ENCODE peak calls at places on chromosomes 2 and 18, in eight cellular contexts. K is lower lobe of right lung; H is lung; B is GM20000; I is CD8-positive, alpha-beta T cell; R is astrocyte of the spinal cord; Q is HFFc6; Z is mammary epithelial cell. X is an unnamed sample.

GRCh38 chr2:30222031-30222430 is 9.3 kb upstream of the LBH start:
- DNase-seq in Z (no peak), K (no peak), B (no peak), Q (no peak), I (no peak), H (no peak), R (no peak), X (no peak)

GRCh38 chr18:11071300-11071699 is 78.1 kb downstream of the PIEZO2 start:
- DNase-seq in R (no peak), H (no peak), K (no peak), Q (no peak), Z (no peak), I (no peak), B (no peak), X (no peak)

GRCh38 chr2:233656443-233656842 is 15.3 kb upstream of the UGT1A9 start:
- DNase-seq in I (no peak), R (no peak), B (no peak), Z (no peak), Q (no peak), H (no peak), K (no peak), X (no peak)

GRCh38 chr2:107473145-107473544 is 353.5 kb upstream of the RGPD4 start:
- DNase-seq in Z (no peak), R (no peak), I (no peak), B (no peak), Q (no peak), K (no peak), H (no peak), X (no peak)

GRCh38 chr18:814300-815084 is 2.5 kb upstream of the YES1 start:
- DNase-seq in Z (no peak), R (no peak), K (no peak), I (no peak), H (no peak), B (no peak), Q (no peak), X (no peak)

GRCh38 chr18:75216212-75216925 is 5.8 kb downstream of the TSHZ1 start:
- DNase-seq in B (no peak), Q (no peak), H (no peak), K (no peak), Z (no peak), R (peak), I (no peak), X (no peak)

GRCh38 chr2:65913914-65914786 is 481.8 kb upstream of the SPRED2 start:
- DNase-seq in H (no peak), B (no peak), Q (no peak), R (no peak), I (no peak), K (no peak), Z (no peak), X (no peak)

GRCh38 chr2:81195774-81196382 is 891.3 kb upstream of the LRRTM1 start:
- DNase-seq in K (peak), H (no peak), B (no peak), Z (no peak), Q (no peak), I (no peak), R (no peak), X (no peak)

GRCh38 chr18:23114911-23115310 is 20.4 kb upstream of the CABLES1 start:
- DNase-seq in Q (no peak), B (no peak), K (no peak), R (peak), H (no peak), I (no peak), Z (no peak), X (no peak)

DNA sequence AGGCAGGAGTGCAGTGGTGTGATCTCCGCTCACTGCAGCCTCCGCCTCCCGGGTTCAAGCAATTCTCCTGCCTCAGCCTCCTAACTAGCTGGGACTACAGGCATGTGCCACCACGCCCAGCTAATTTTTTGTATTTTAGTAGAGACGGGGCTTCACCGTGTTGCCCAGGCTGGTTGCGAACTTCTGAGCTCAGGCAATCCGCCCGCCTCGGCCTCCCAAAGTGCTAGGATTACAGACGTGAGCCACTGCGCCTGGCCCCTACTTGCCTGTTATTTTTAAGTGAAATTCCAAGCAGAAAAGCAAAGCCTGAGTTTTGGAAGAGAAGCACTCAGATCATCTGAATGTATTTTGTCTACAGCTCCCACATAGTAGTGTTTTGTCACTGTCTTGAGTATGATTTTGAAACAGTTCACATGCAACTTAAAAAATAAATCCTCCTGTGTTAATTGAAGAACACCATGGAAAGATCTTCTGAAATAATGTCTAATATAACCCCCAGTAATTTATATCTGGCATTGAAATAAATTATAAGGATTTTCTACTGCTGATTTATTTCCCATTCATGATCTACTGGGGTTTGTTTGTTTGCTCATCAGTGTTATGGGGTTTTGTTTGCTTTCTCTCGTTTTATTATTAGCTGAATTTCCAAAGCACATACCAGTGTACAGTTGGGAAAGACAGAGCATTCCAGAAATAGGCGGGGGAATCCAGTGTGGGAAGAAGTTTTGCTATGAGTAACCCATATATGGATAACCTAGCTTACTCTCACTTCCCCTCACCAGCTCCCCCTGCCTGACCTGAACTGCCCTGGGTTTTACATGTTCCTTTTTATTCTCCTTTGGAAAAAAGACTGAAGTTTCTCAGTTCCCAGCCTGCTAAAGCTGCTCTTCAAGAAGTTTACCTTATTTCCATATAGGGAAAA is 80.1 kb upstream of the MAP3K20 start:
- DNase-seq in Z (peak), R (peak), I (no peak), H (no peak), B (no peak), K (no peak), Q (peak), X (peak)
- TF ChIP-seq CTCF in Z (peak), R (peak), I (no peak), H (no peak), B (no peak), K (no peak), Q (peak), X (no peak)

GRCh38 chr2:202035089-202035940 is 1.7 kb downstream of the FZD7 start:
- DNase-seq in Q (peak), Z (peak), R (peak), I (no peak), H (no peak), K (peak), B (no peak), X (peak)
- TF ChIP-seq CTCF in Q (peak), Z (peak), R (peak), I (no peak), H (no peak), K (peak), B (no peak), X (peak)

GRCh38 chr2:195666113-195666712 is 9.2 kb downstream of the SLC39A10 start:
- DNase-seq in B (no peak), Z (no peak), K (no peak), Q (no peak), I (no peak), H (no peak), R (no peak), X (no peak)

GRCh38 chr2:195662138-195662537 is 5.1 kb downstream of the SLC39A10 start:
- DNase-seq in I (no peak), H (no peak), K (no peak), R (no peak), Q (no peak), Z (no peak), B (no peak), X (no peak)

GRCh38 chr2:195667974-195668373 is 10.9 kb downstream of the SLC39A10 start:
- DNase-seq in Q (no peak), Z (no peak), K (no peak), H (no peak), B (no peak), I (no peak), R (no peak), X (no peak)

GRCh38 chr2:195663007-195663406 is 6.0 kb downstream of the SLC39A10 start:
- DNase-seq in R (no peak), Q (no peak), B (no peak), H (no peak), K (no peak), I (no peak), Z (no peak), X (no peak)

GRCh38 chr2:195664528-195664927 is 7.5 kb downstream of the SLC39A10 start:
- DNase-seq in I (no peak), B (no peak), H (no peak), K (no peak), Z (no peak), R (peak), Q (no peak), X (no peak)
- TF ChIP-seq CTCF in I (peak), B (no peak), H (no peak), K (no peak), Z (no peak), R (peak), Q (peak), X (peak)

GRCh38 chr2:71466301-71467179 is 13.2 kb downstream of the DYSF start:
- DNase-seq in R (no peak), Z (peak), H (no peak), B (peak), K (peak), I (no peak), Q (no peak), X (peak)
- TF ChIP-seq CTCF in R (no peak), Z (no peak), H (no peak), B (no peak), K (no peak), I (no peak), Q (no peak), X (no peak)

GRCh38 chr2:73290049-73290839 is 3.1 kb downstream of the EGR4 start:
- DNase-seq in Q (peak), R (no peak), H (no peak), I (peak), Z (peak), B (peak), K (no peak), X (peak)
- TF ChIP-seq CTCF in Q (peak), R (peak), H (no peak), I (peak), Z (peak), B (peak), K (peak), X (peak)

GRCh38 chr18:62249478-62250097 is 62.5 kb downstream of the RELCH start:
- DNase-seq in Q (peak), H (peak), I (peak), Z (peak), K (peak), R (peak), B (peak), X (peak)

GRCh38 chr18:62245177-62245576 is 58.1 kb downstream of the RELCH start:
- DNase-seq in Q (no peak), R (no peak), I (no peak), K (no peak), H (no peak), Z (no peak), B (no peak), X (no peak)

GRCh38 chr18:62242955-62243354 is 55.9 kb downstream of the RELCH start:
- DNase-seq in B (no peak), Z (no peak), I (no peak), K (no peak), R (no peak), Q (no peak), H (no peak), X (no peak)

GRCh38 chr18:62248313-62248712 is 61.3 kb downstream of the RELCH start:
- DNase-seq in H (no peak), Z (no peak), K (no peak), I (no peak), Q (no peak), B (no peak), R (no peak), X (no peak)

GRCh38 chr18:62245699-62246098 is 58.6 kb downstream of the RELCH start:
- DNase-seq in Q (no peak), R (no peak), Z (no peak), B (no peak), H (no peak), I (no peak), K (no peak), X (no peak)
- TF ChIP-seq CTCF in Q (peak), R (no peak), Z (peak), B (no peak), H (no peak), I (no peak), K (no peak), X (no peak)

GRCh38 chr2:64748561-64748960 is 94.8 kb upstream of the SERTAD2 start:
- DNase-seq in B (no peak), Z (no peak), I (no peak), K (no peak), R (no peak), H (no peak), Q (no peak), X (no peak)

GRCh38 chr2:64750817-64751285 is 97.1 kb upstream of the SERTAD2 start:
- DNase-seq in B (peak), I (peak), Q (peak), H (peak), K (peak), Z (peak), R (peak), X (peak)

GRCh38 chr2:64749446-64749845 is 95.7 kb upstream of the SERTAD2 start:
- DNase-seq in K (no peak), R (no peak), Q (no peak), H (no peak), Z (no peak), B (no peak), I (no peak), X (no peak)

GRCh38 chr2:64751286-64752260 is 97.9 kb upstream of the SERTAD2 start:
- DNase-seq in B (no peak), Z (peak), Q (peak), H (peak), K (peak), R (peak), I (no peak), X (peak)

DNA sequence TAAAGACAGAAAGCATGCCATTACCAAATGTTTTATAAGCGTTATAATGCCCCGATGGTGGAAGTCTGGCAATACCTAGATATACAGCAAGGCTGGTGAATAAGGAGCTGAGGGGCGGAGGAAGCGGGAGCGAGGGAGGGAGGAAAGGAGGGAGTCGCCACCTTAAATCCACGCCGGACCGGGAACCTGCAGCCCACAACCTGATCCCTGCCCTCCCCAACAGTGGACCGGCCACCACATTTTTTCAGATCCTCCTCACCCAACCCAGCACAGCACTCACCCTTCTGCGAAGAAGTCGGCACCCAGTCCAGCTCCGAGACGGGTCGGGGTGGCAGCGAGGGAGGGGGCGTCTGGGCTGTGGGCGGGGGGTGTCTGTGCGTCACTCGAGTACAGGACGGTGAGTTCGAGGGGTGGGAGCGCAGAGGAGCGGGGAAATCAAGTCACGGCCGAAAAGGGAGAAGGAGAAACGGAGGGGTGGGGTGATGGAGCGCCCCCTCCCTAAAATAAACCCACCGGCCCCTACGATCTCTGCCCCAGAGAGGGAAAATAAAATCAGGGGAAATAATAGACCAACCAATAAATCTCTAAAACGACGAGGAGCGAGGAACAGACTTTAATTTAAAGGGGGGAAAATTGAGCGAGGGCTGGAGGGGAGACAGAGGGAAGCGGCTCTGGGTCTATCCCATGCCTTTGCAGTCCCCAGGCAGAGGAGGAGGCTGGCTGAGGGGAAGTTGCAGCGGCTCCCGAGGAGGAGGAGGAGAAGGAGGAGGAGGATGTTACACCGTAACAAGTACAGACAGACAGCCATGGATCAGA is 96.5 kb upstream of the SERTAD2 start:
- DNase-seq in B (no peak), Z (peak), R (peak), H (peak), Q (peak), K (peak), I (no peak), X (peak)
- TF ChIP-seq CTCF in B (no peak), Z (no peak), R (peak), H (no peak), Q (peak), K (no peak), I (no peak), X (peak)

GRCh38 chr2:108564510-108564909 is 30.2 kb downstream of the LIMS1 start:
- DNase-seq in I (no peak), Z (no peak), K (no peak), H (no peak), R (no peak), Q (no peak), B (no peak), X (no peak)

GRCh38 chr2:108562274-108562673 is 28.0 kb downstream of the LIMS1 start:
- DNase-seq in H (no peak), I (no peak), R (no peak), K (no peak), B (no peak), Q (no peak), Z (no peak), X (no peak)

GRCh38 chr2:108555572-108555971 is 21.3 kb downstream of the LIMS1 start:
- DNase-seq in B (no peak), Z (no peak), R (no peak), I (no peak), K (no peak), Q (no peak), H (no peak), X (no peak)

GRCh38 chr2:108560895-108561530 is 26.7 kb downstream of the LIMS1 start:
- DNase-seq in K (no peak), Z (no peak), I (no peak), R (no peak), B (no peak), Q (no peak), H (no peak), X (no peak)

GRCh38 chr2:108560241-108560811 is 26.1 kb downstream of the LIMS1 start:
- DNase-seq in K (no peak), B (no peak), I (no peak), Q (no peak), R (no peak), H (no peak), Z (no peak), X (no peak)
- TF ChIP-seq CTCF in K (no peak), B (no peak), I (no peak), Q (no peak), R (no peak), H (no peak), Z (no peak), X (no peak)

GRCh38 chr2:140994856-140995255 is 1136.0 kb downstream of the LRP1B start:
- DNase-seq in R (no peak), I (no peak), Q (no peak), K (no peak), B (no peak), H (no peak), Z (no peak), X (no peak)

GRCh38 chr2:140998577-140998976 is 1132.2 kb downstream of the LRP1B start:
- DNase-seq in Q (no peak), H (no peak), R (no peak), Z (no peak), I (no peak), K (no peak), B (no peak), X (no peak)

GRCh38 chr2:141001750-141002149 is 1129.1 kb downstream of the LRP1B start:
- DNase-seq in R (no peak), I (no peak), Q (no peak), Z (no peak), H (no peak), B (no peak), K (no peak), X (no peak)

DNA sequence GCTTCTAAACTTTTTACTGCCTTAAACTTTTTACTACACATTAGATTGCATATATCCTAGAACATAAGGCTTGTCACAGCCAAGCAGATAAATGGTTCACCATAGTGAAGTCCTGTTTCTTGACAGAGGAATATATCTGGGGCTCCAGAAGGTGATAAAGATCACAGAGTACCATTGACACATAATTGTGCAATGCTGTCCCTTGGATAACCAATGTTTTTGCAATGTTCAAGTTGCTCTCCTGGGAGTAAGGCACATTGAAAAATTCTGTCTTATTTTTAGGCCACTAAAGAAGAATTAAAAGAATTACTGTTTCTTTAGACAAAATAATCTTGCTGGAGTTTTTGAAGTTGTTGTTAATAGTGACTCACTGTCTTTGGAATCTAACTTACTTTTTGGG is 1132.8 kb downstream of the LRP1B start:
- DNase-seq in B (no peak), H (no peak), R (peak), K (no peak), I (no peak), Z (no peak), Q (no peak), X (no peak)
- TF ChIP-seq CTCF in B (no peak), H (no peak), R (no peak), K (no peak), I (no peak), Z (no peak), Q (no peak), X (no peak)

X was measured in hepatocyte.